ENCODE peak calls at places on chromosomes 12 and 14, in seven cellular contexts. S is PC-3, R is GM06990, L is WERI-Rb-1, X is transverse colon, G is heart right ventricle, W is left ventricle myocardium inferior. V is an unnamed sample. For H3K27me3, the result is how much of the 10 kb centered on the place peaks cover.

GRCh38 chr12:26523708-26524150 is 309.3 kb downstream of the ITPR2 start:
- DNase-seq in G (peak), R (no peak), S (no peak), L (no peak), X (peak), W (peak), V (peak)

GRCh38 chr14:75025082-75025481 is 22.4 kb downstream of the EIF2B2 start:
- DNase-seq in S (peak), R (no peak), L (no peak), W (no peak), X (peak), G (no peak), V (no peak)

GRCh38 chr12:64733857-64734256 is 25.3 kb downstream of the GNS start:
- DNase-seq in L (no peak), W (peak), G (peak), S (peak), R (no peak), X (no peak), V (no peak)

GRCh38 chr12:112419269-112420133 is 754 bp downstream of the PTPN11 start:
- DNase-seq in X (peak), R (no peak), L (no peak), W (peak), S (peak), G (peak), V (peak)

GRCh38 chr12:65824314-65824563 is at the start of gene HMGA2:
- DNase-seq in L (no peak), S (peak), R (no peak), W (no peak), X (no peak), G (no peak), V (peak)

GRCh38 chr14:73757876-73758391 is 43.8 kb upstream of the PNMA1 start:
- DNase-seq in L (no peak), G (no peak), R (no peak), S (no peak), W (no peak), X (no peak), V (peak)

GRCh38 chr14:105223260-105223659 is 25.1 kb upstream of the BTBD6 start:
- DNase-seq in X (no peak), R (no peak), W (no peak), L (no peak), G (no peak), S (peak), V (no peak)

GRCh38 chr12:42144424-42145196 is at the start of gene GXYLT1:
- DNase-seq in W (peak), R (peak), S (peak), L (peak), X (peak), G (peak), V (peak)

GRCh38 chr14:61609143-61609851 is 86.0 kb upstream of the HIF1A start:
- DNase-seq in S (peak), W (no peak), G (no peak), L (no peak), R (no peak), X (no peak), V (peak)

GRCh38 chr14:93977790-93978581 is 1.6 kb upstream of the ASB2 start:
- DNase-seq in L (no peak), W (no peak), R (peak), S (no peak), G (no peak), X (peak), V (no peak)

GRCh38 chr12:92926549-92926948 is 2.5 kb downstream of the EEA1 start:
- DNase-seq in X (no peak), S (no peak), G (no peak), L (no peak), R (no peak), W (no peak), V (no peak)
- H3K4me3 ChIP-seq in X (no peak), S (peak), G (peak), L (no peak), R (peak), W (peak), V (no peak)

GRCh38 chr14:92925446-92925845 is 2.5 kb downstream of the CHGA start:
- DNase-seq in X (no peak), G (no peak), S (no peak), R (no peak), L (no peak), W (no peak), V (no peak)

GRCh38 chr14:92922155-92922735 is 705 bp upstream of the CHGA start:
- DNase-seq in R (no peak), X (no peak), S (no peak), L (peak), G (no peak), W (no peak), V (no peak)

GRCh38 chr14:92923744-92924103 is 774 bp downstream of the CHGA start:
- DNase-seq in L (no peak), R (no peak), X (no peak), W (no peak), S (no peak), G (no peak), V (no peak)

GRCh38 chr14:92924247-92924646 is 1.3 kb downstream of the CHGA start:
- DNase-seq in G (no peak), L (no peak), R (no peak), S (no peak), X (no peak), W (no peak), V (peak)

GRCh38 chr14:92922883-92923743 is at the start of gene CHGA:
- DNase-seq in G (peak), R (peak), L (peak), X (peak), W (peak), S (no peak), V (peak)
- H3K27me3 ChIP-seq in G (half or more), R (under half), L (under half), X (under half), W (half or more), S (under half), V (under half)

GRCh38 chr12:119179335-119180021 is 747 bp downstream of the HSPB8 start:
- DNase-seq in W (no peak), X (no peak), L (no peak), G (peak), R (no peak), S (peak), V (no peak)
- H3K4me3 ChIP-seq in W (peak), X (peak), L (no peak), G (peak), R (no peak), S (peak), V (peak)

GRCh38 chr12:53744730-53745129 is 7.0 kb downstream of the CISTR start:
- DNase-seq in R (no peak), W (no peak), G (no peak), L (no peak), X (no peak), S (no peak), V (no peak)

GRCh38 chr12:53744130-53744441 is 7.7 kb downstream of the CISTR start:
- DNase-seq in W (no peak), L (no peak), X (no peak), G (no peak), S (no peak), R (no peak), V (no peak)

GRCh38 chr12:53748072-53748840 is 3.5 kb downstream of the CISTR start:
- DNase-seq in R (no peak), L (no peak), X (no peak), W (no peak), G (no peak), S (no peak), V (no peak)

GRCh38 chr12:53743277-53744129 is 8.3 kb downstream of the CISTR start:
- DNase-seq in G (peak), X (peak), S (peak), L (peak), R (peak), W (no peak), V (peak)

DNA sequence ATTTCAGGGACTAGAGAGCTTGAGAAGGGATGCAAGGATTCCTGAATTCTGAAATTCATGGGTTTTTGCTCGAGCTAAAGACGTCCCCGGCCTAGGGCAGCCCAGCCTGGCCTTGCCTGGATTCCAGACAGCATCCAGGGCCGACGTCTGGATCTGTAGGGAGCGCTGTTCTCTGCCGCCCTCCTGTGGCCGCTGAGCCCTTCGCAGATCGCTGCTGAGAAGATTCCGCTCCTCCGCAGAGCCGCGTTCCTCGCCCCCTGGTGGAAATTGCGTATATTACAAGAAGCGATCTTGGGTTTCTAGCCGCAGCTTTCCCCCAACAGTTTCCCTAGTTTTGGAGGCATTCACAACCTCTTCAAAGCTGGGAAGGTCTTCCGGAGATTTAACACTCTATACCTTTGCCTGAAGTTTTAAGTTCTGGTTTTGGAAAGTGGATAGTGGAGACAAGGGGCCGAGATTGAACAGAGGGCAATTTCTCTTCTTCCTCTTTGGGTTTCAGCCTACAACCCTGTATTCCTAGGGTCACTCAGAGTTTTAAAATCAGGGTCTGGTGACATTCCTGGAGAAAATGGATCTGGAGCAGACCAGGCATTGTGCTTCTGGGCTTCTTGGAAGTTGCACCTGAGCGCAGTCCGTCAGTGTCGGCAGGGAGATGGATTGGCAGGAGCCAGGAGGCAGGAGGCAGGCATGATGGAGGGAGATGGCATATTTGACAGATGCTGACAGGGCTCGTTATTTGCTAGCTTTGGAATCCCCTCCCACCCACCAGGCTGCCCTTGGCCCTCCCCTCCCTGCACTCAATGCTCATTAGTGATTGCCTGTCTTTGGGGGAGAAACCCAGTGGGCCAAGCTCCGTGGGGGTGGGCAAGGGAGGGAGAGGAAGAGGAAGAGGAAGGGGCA is 4.9 kb downstream of the CISTR start:
- DNase-seq in G (peak), W (peak), R (peak), X (peak), S (peak), L (peak), V (peak)
- H3K27me3 ChIP-seq in G (half or more), W (half or more), R (under half), X (half or more), S (under half), L (under half), V (half or more)

GRCh38 chr12:89349814-89350213 is 2.5 kb downstream of the DUSP6 start:
- DNase-seq in R (no peak), W (no peak), L (no peak), G (peak), S (peak), X (peak), V (peak)
- H3K4me3 ChIP-seq in R (no peak), W (peak), L (no peak), G (peak), S (peak), X (no peak), V (peak)

DNA sequence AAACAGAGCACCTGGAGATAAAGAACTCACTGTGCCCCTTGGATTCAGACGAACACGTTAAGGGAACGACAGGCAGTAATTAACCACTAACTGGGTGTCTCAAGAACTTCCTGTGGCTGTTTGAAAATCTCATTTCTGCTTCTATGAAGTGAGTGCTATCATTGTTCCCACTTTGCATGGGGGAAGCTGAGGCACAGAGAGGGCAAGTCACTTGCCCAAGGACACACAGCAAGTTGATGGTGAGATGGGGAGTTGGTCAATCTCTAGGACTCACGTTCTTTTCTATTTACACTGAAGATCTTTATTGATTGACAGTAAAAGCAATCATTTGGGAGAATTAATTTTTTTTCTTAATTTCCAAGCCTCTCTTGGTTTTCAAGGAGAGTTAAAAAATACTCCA is 26.8 kb upstream of the LHX5 start:
- DNase-seq in X (no peak), W (no peak), S (no peak), L (no peak), R (no peak), G (no peak), V (no peak)
- H3K27me3 ChIP-seq in X (under half), W (half or more), S (half or more), L (under half), R (under half), G (half or more), V (under half)

DNA sequence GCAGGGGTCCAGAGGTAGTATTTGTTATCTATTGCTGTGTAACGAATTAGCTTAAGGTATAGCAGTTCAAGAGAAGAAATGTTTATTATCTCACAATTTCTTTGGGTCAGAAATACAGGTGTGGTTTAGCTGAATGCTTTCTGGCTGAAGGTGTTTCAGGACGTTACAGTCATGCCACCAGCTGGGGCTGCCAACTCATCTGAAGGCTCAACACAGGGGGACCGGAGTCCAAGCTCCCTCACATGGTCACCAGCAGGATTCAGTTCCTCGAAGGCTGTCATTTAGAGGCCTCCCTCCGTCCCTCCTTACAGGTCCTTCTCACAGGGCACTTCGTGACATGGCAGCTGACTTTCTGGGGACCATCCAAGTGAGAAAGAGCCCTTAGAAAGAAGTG is 37.5 kb upstream of the SINHCAF start:
- DNase-seq in L (peak), R (no peak), G (no peak), W (no peak), X (no peak), S (no peak), V (no peak)
- H3K4me3 ChIP-seq in L (no peak), R (no peak), G (no peak), W (no peak), X (no peak), S (no peak), V (no peak)

GRCh38 chr12:2637371-2637770 is 157.4 kb upstream of the FKBP4 start:
- DNase-seq in G (no peak), S (no peak), X (no peak), L (no peak), R (no peak), W (no peak), V (no peak)

GRCh38 chr12:2638273-2639019 is 156.3 kb upstream of the FKBP4 start:
- DNase-seq in L (no peak), R (no peak), W (no peak), S (no peak), G (no peak), X (no peak), V (no peak)

GRCh38 chr12:2640709-2641108 is 154.1 kb upstream of the FKBP4 start:
- DNase-seq in G (peak), S (peak), L (no peak), R (no peak), X (peak), W (peak), V (no peak)

GRCh38 chr12:2640281-2640680 is 154.5 kb upstream of the FKBP4 start:
- DNase-seq in R (no peak), X (peak), G (no peak), S (no peak), L (no peak), W (no peak), V (no peak)

DNA sequence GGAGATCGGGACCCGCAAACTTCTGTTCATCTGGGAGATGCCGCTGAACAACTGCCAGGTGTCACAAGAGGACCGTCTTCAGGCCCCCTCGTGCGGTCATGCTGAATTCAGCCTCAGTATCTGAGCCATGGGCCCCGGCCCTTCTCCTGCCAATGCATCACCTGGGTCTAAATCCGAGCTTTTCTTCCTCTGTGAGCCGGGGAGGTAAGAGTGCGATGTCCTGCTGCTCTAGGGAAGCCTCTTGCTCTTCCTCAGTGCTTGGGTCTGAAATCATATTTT is 155.8 kb upstream of the FKBP4 start:
- DNase-seq in S (no peak), G (no peak), W (no peak), R (no peak), L (no peak), X (peak), V (no peak)
- H3K27me3 ChIP-seq in S (under half), G (under half), W (under half), R (under half), L (under half), X (under half), V (half or more)

V was measured in BE2C.